ENCODE peak calls at places on chromosomes 16 and 17, in five cellular contexts. Q, A, B, S and X are unnamed samples.

GRCh38 chr17:57895382-57896060 is 45.7 kb upstream of the MRPS23 start:
- DNase-seq in Q (no peak), A (no peak), B (no peak), S (no peak), X (no peak)

GRCh38 chr17:60920107-60920506 is 242.5 kb downstream of the BCAS3 start:
- DNase-seq in Q (no peak), A (no peak), B (no peak), S (no peak), X (no peak)

GRCh38 chr17:40026816-40027613 is 11.8 kb downstream of the CSF3 start:
- DNase-seq in Q (peak), A (no peak), B (peak), S (no peak), X (peak)

GRCh38 chr17:7677388-7678067 is 9.8 kb downstream of the TP53 start:
- DNase-seq in Q (no peak), A (no peak), B (no peak), S (no peak), X (no peak)

GRCh38 chr16:50407351-50407750 is 38.6 kb upstream of the BRD7 start:
- DNase-seq in Q (no peak), A (no peak), B (no peak), S (no peak), X (no peak)

GRCh38 chr17:18141210-18141803 is 32.8 kb downstream of the MYO15A start:
- DNase-seq in Q (peak), A (no peak), B (peak), S (no peak), X (peak)

GRCh38 chr17:73430848-73431247 is 119.0 kb upstream of the CDC42EP4 start:
- DNase-seq in Q (no peak), A (no peak), B (no peak), S (no peak), X (peak)

GRCh38 chr16:47787695-47788094 is 326.6 kb downstream of the PHKB start:
- DNase-seq in Q (no peak), A (no peak), B (peak), S (no peak), X (no peak)

GRCh38 chr17:69525920-69526841 is 111.7 kb downstream of the MAP2K6 start:
- DNase-seq in Q (peak), A (no peak), B (peak), S (no peak), X (peak)

GRCh38 chr17:75088902-75089417 is 1.2 kb downstream of the SLC16A5 start:
- DNase-seq in Q (no peak), A (no peak), B (no peak), S (no peak), X (peak)

GRCh38 chr17:28230011-28230410 is 89.0 kb upstream of the TMEM97 start:
- DNase-seq in Q (no peak), A (no peak), B (no peak), S (no peak), X (no peak)

GRCh38 chr16:17196526-17196925 is 274.2 kb downstream of the XYLT1 start:
- DNase-seq in Q (no peak), A (no peak), B (no peak), S (no peak), X (no peak)

GRCh38 chr17:35315283-35315682 is 58.1 kb downstream of the SLFN11 start:
- DNase-seq in Q (no peak), A (no peak), B (no peak), S (peak), X (no peak)

GRCh38 chr17:20852541-20853370 is 190.1 kb downstream of the USP22 start:
- DNase-seq in Q (peak), A (no peak), B (peak), S (no peak), X (no peak)

GRCh38 chr17:36943250-36944220 is 5.2 kb upstream of the AATF start:
- DNase-seq in Q (no peak), A (no peak), B (no peak), S (no peak), X (no peak)

GRCh38 chr16:88430185-88430523 is 22.9 kb upstream of the ZFPM1 start:
- DNase-seq in Q (no peak), A (no peak), B (no peak), S (no peak), X (no peak)

GRCh38 chr16:30805056-30805369 is 18.0 kb upstream of the ZNF629 start:
- DNase-seq in Q (no peak), A (no peak), B (no peak), S (no peak), X (no peak)

GRCh38 chr16:15672514-15673167 is 22.6 kb downstream of the NDE1 start:
- DNase-seq in Q (peak), A (peak), B (peak), S (peak), X (peak)

GRCh38 chr17:48613862-48614694 is 1.0 kb downstream of the HOXB8 start:
- DNase-seq in Q (no peak), A (no peak), B (no peak), S (no peak), X (no peak)

GRCh38 chr16:80526418-80527061 is 14.3 kb upstream of the DYNLRB2 start:
- DNase-seq in Q (peak), A (no peak), B (peak), S (peak), X (peak)

GRCh38 chr17:4895676-4896331 is 3.5 kb upstream of the C17orf107 start:
- DNase-seq in Q (no peak), A (no peak), B (no peak), S (no peak), X (no peak)

GRCh38 chr17:80109713-80110446 is 8.5 kb downstream of the GAA start:
- DNase-seq in Q (no peak), A (no peak), B (no peak), S (no peak), X (no peak)

GRCh38 chr16:2905988-2906387 is 5.7 kb upstream of the FLYWCH1 start:
- DNase-seq in Q (no peak), A (no peak), B (no peak), S (no peak), X (no peak)

GRCh38 chr17:76458580-76459490 is 5.9 kb upstream of the UBE2O start:
- DNase-seq in Q (no peak), A (no peak), B (peak), S (no peak), X (peak)

GRCh38 chr17:4189280-4189679 is 46.3 kb downstream of the CYB5D2 start:
- DNase-seq in Q (no peak), A (no peak), B (no peak), S (no peak), X (no peak)

GRCh38 chr16:5030251-5030870 is 3.4 kb downstream of the NAGPA start:
- DNase-seq in Q (no peak), A (no peak), B (no peak), S (no peak), X (no peak)

GRCh38 chr17:65402513-65403086 is 158.8 kb downstream of the AXIN2 start:
- DNase-seq in Q (no peak), A (no peak), B (no peak), S (no peak), X (no peak)

GRCh38 chr16:58339452-58339938 is 44.7 kb upstream of the PRSS54 start:
- DNase-seq in Q (no peak), A (no peak), B (no peak), S (no peak), X (peak)

GRCh38 chr16:3066440-3066748 is 954 bp downstream of the IL32 start:
- DNase-seq in Q (no peak), A (no peak), B (no peak), S (no peak), X (no peak)

GRCh38 chr16:19284207-19284606 is 1.3 kb upstream of the CLEC19A start:
- DNase-seq in Q (peak), A (no peak), B (no peak), S (no peak), X (no peak)

GRCh38 chr17:65666869-65667268 is 105.4 kb upstream of the AXIN2 start:
- DNase-seq in Q (no peak), A (no peak), B (no peak), S (no peak), X (no peak)

GRCh38 chr17:43671075-43671692 is 9.5 kb upstream of the MEOX1 start:
- DNase-seq in Q (no peak), A (no peak), B (no peak), S (no peak), X (no peak)

GRCh38 chr17:64063766-64064224 is 43.4 kb upstream of the ICAM2 start:
- DNase-seq in Q (no peak), A (no peak), B (peak), S (no peak), X (peak)

GRCh38 chr16:59188029-59188428 is 453.9 kb upstream of the GOT2 start:
- DNase-seq in Q (no peak), A (no peak), B (no peak), S (no peak), X (no peak)

GRCh38 chr16:59848314-59848713 is 1114.2 kb upstream of the GOT2 start:
- DNase-seq in Q (peak), A (no peak), B (no peak), S (no peak), X (no peak)

GRCh38 chr17:34820166-34820920 is 140.9 kb downstream of the CCT6B start:
- DNase-seq in Q (no peak), A (no peak), B (no peak), S (no peak), X (no peak)

GRCh38 chr17:10036511-10037061 is 131.5 kb upstream of the RCVRN start:
- DNase-seq in Q (peak), A (no peak), B (peak), S (no peak), X (no peak)

GRCh38 chr17:63431939-63432804 is 13.9 kb downstream of the CYB561 start:
- DNase-seq in Q (no peak), A (no peak), B (no peak), S (peak), X (no peak)

GRCh38 chr17:63070031-63070430 is 104.0 kb downstream of the TANC2 start:
- DNase-seq in Q (no peak), A (no peak), B (no peak), S (no peak), X (peak)

GRCh38 chr16:2609827-2610470 is 72.1 kb downstream of the PDPK1 start:
- DNase-seq in Q (no peak), A (no peak), B (no peak), S (no peak), X (no peak)